ENCODE peak calls at places on chromosomes 7 and 10, in four cellular contexts. N, I, J and A are unnamed samples.

GRCh38 chr7:149329787-149330334 is 67.9 kb downstream of the ZNF783 start:
- DNase-seq in N (no peak), I (no peak), J (no peak), A (no peak)

GRCh38 chr10:63829020-63829419 is 307.8 kb downstream of the REEP3 start:
- DNase-seq in N (no peak), I (no peak), J (no peak), A (no peak)

GRCh38 chr10:18144928-18145327 is 4.7 kb downstream of the CACNB2 start:
- DNase-seq in N (no peak), I (no peak), J (no peak), A (no peak)

GRCh38 chr7:46015107-46015868 is 94.2 kb upstream of the IGFBP3 start:
- DNase-seq in N (no peak), I (no peak), J (peak), A (no peak)

GRCh38 chr10:109887776-109888175 is 35.5 kb downstream of the XPNPEP1 start:
- DNase-seq in N (no peak), I (no peak), J (no peak), A (no peak)

GRCh38 chr7:121605297-121605640 is 209.2 kb upstream of the FAM3C start:
- DNase-seq in N (no peak), I (no peak), J (no peak), A (no peak)

GRCh38 chr10:91589015-91589655 is 43.7 kb downstream of the PPP1R3C start:
- DNase-seq in N (no peak), I (peak), J (no peak), A (no peak)

GRCh38 chr10:17425584-17426262 is 28.7 kb downstream of the ST8SIA6 start:
- DNase-seq in N (no peak), I (no peak), J (no peak), A (no peak)

GRCh38 chr10:125171402-125172316 is 11.3 kb upstream of the CTBP2 start:
- DNase-seq in N (no peak), I (no peak), J (no peak), A (no peak)

GRCh38 chr10:48469516-48470020 is 135.3 kb downstream of the ARHGAP22 start:
- DNase-seq in N (no peak), I (no peak), J (no peak), A (no peak)

GRCh38 chr7:142328006-142328405 is 70.1 kb upstream of the PRSS58 start:
- DNase-seq in N (no peak), I (no peak), J (no peak), A (no peak)

GRCh38 chr7:110771717-110772116 is 319.2 kb upstream of the LRRN3 start:
- DNase-seq in N (no peak), I (no peak), J (no peak), A (no peak)

GRCh38 chr10:86068532-86069337 is 297.9 kb downstream of the GRID1 start:
- DNase-seq in N (no peak), I (no peak), J (no peak), A (no peak)

GRCh38 chr7:100465299-100465698 is 1.2 kb upstream of the SPACDR start:
- DNase-seq in N (no peak), I (no peak), J (no peak), A (no peak)

GRCh38 chr7:2405601-2406345 is 2.4 kb downstream of the CHST12 start:
- DNase-seq in N (no peak), I (no peak), J (no peak), A (no peak)

GRCh38 chr10:30170146-30170545 is 110.8 kb upstream of the JCAD start:
- DNase-seq in N (no peak), I (no peak), J (no peak), A (no peak)

GRCh38 chr7:121313793-121314676 is 14.8 kb upstream of the WNT16 start:
- DNase-seq in N (no peak), I (no peak), J (no peak), A (no peak)

GRCh38 chr10:125840955-125841354 is 17.6 kb downstream of the BCCIP start:
- DNase-seq in N (no peak), I (no peak), J (no peak), A (no peak)

GRCh38 chr7:99308461-99309074 is 17.1 kb upstream of the ARPC1A start:
- DNase-seq in N (no peak), I (no peak), J (no peak), A (no peak)

GRCh38 chr10:22230331-22230833 is 12.6 kb upstream of the EBLN1 start:
- DNase-seq in N (no peak), I (no peak), J (no peak), A (no peak)

GRCh38 chr7:104967595-104967994 is 46.4 kb upstream of the KMT2E start:
- DNase-seq in N (no peak), I (no peak), J (no peak), A (no peak)

GRCh38 chr10:103079100-103079499 is 114.0 kb downstream of the NT5C2 start:
- DNase-seq in N (no peak), I (no peak), J (no peak), A (no peak)

GRCh38 chr7:88203401-88203800 is 16.4 kb downstream of the SRI start:
- DNase-seq in N (no peak), I (no peak), J (no peak), A (no peak)

GRCh38 chr7:3432916-3433315 is 131.9 kb downstream of the SDK1 start:
- DNase-seq in N (no peak), I (no peak), J (no peak), A (no peak)

GRCh38 chr7:101626758-101627157 is 2.3 kb downstream of the MYL10 start:
- DNase-seq in N (no peak), I (no peak), J (no peak), A (no peak)

GRCh38 chr10:33115720-33116119 is 157.7 kb upstream of the ITGB1 start:
- DNase-seq in N (no peak), I (no peak), J (no peak), A (no peak)

GRCh38 chr7:118330373-118330772 is 105.9 kb downstream of the ANKRD7 start:
- DNase-seq in N (no peak), I (no peak), J (no peak), A (no peak)

GRCh38 chr7:92837214-92837749 is 909 bp upstream of the CDK6 start:
- DNase-seq in N (no peak), I (no peak), J (no peak), A (no peak)

GRCh38 chr10:69866688-69867461 is 65.2 kb downstream of the COL13A1 start:
- DNase-seq in N (no peak), I (no peak), J (no peak), A (no peak)

GRCh38 chr7:64870656-64871055 is 32.4 kb upstream of the ZNF273 start:
- DNase-seq in N (no peak), I (no peak), J (no peak), A (no peak)

GRCh38 chr10:69865450-69865849 is 63.7 kb downstream of the COL13A1 start:
- DNase-seq in N (no peak), I (no peak), J (no peak), A (no peak)

GRCh38 chr7:137592232-137592896 is 248.8 kb upstream of the PTN start:
- DNase-seq in N (no peak), I (no peak), J (peak), A (no peak)
- TF ChIP-seq CTCF in N (peak), I (peak), J (peak), A (no peak)

DNA sequence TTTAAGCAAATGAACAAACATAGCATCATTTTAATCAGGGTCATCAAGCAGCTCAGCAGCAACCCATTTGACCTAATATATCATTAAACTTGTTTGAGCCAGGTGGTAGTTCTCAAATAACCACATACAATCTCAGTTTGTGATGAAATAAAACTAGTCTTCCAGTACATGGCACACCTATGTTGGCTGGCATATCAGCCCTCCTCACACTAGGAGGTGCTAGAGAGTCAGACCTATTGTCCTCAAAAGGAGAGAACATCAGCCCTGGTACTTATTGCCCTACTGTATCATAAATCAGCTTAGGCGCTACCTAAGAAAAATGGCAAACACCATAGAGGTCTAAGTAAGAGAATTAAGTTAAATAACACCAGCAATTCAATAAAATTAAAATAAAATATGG is 81.7 kb downstream of the CABCOCO1 start:
- DNase-seq in N (no peak), I (no peak), J (no peak), A (no peak)
- TF ChIP-seq CTCF in N (no peak), I (no peak), J (no peak), A (peak)

DNA sequence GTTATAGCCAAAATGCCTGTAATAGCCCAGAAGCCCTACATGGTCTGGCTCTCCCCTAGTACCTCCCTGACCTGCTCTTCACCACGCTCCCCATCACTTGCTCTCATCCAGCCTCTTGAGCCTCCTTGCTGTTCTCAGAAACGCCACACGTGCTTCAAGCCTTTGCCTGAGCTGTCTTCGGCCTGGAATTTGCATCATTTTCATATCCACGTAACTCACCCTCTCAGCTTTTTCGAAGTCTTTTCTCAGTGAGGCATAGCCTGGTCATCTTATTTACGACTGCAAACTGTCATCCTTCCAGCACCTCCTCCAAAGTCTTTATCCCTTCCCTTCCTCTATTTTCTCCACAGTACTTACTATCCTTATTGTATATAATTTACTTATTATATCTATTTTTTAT is 151.0 kb upstream of the AHR start:
- DNase-seq in N (no peak), I (no peak), J (no peak), A (no peak)
- TF ChIP-seq CTCF in N (no peak), I (no peak), J (no peak), A (no peak)

GRCh38 chr10:119252051-119252465 is 44.7 kb downstream of the GRK5 start:
- DNase-seq in N (no peak), I (no peak), J (no peak), A (no peak)
- TF ChIP-seq CTCF in N (no peak), I (peak), J (no peak), A (no peak)

DNA sequence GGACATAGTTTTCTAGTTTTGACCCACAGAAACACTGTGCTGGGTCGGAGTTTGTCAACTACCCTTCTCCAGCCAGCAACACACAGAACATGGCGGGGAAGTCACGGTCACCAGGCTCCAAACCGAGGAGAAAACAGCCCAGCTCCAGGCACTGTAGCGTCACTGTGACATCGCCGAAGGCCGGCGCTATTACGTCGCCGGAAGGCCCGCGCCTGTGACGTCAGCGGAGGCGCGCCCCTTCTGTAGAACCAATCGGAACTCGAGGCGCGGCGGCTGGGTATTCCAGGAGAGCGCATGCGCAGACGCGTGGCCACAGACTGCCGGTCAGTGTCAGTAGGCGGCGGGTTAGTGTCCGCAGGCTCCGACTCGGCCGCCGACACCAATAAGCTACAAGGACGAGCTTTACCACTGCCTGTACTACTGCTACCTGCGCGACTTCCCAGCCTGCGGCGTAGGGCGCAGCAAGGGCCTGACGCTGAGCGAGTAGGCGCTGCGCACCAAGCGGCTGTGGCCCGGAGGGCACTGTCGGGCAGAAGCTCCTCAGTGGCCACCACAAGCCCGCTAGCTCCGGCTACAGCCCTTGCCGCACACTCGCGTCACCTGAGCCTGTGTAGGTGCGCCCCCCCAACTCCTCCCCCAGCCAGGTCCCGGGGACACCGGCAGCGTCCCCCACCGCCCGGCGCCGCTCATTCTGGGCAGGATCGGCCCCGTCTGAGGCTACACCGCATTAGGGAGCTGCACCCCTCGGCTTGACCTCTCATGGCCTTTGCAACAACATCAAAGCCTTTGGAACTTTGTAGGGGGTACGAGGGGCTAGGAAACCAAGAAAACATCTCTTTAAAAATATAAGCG is 35.1 kb upstream of the SRRM3 start:
- DNase-seq in N (peak), I (peak), J (peak), A (peak)
- TF ChIP-seq CTCF in N (no peak), I (peak), J (no peak), A (no peak)

DNA sequence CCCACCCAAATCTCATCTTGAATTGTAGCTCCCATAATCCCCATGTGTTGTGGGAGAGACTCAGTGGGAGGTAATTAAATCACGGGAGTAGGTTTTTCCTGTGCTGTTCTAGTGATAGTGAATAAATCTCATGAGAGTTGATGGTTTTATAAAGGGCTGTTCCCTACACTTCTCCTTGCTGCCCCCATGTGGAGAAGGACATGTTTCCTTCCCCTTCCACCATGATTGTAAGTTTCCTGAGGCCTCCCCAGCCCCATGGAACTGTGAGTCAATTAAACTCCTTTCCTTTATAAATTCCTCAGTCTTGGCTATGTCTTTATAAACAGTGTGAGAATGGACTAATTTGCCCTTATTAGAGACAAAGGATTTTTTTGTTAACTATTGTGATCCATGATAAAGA is 48.5 kb upstream of the MKX start:
- DNase-seq in N (no peak), I (no peak), J (no peak), A (no peak)
- TF ChIP-seq CTCF in N (no peak), I (no peak), J (no peak), A (no peak)

GRCh38 chr10:43751646-43752045 is 103.0 kb upstream of the ZNF32 start:
- DNase-seq in N (no peak), I (no peak), J (no peak), A (no peak)
- TF ChIP-seq CTCF in N (no peak), I (no peak), J (no peak), A (no peak)

DNA sequence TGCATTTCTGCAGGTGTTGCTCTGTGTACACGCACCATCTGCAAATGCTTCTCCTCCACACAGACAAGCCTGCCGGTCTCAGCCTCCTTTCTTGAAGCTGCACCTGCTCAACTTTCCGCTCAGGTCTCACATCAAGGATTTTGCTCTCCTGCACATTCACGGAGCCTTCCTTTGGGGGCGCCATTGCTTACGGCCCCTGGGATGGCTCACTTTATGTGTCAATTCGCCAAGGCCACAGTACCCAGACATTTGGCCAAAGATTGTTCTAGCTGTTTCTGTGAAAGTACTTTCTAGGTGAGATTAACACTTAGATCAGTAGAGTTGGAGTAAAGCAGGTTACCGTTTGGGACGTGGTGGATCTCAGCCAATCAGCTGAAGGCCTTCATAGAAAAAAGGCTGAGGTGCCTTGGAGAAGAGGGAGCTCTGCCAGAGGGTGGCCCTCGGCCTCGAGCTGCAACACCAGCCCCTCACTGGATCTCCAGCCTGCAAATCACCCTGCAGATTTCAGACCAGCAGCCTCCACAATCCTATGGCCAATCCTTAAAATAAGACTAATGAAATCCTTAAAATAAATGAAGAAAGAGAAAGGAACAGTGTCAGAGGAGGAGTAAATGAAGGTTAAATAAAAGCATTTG is 39.9 kb upstream of the PPP2R2D start:
- DNase-seq in N (no peak), I (no peak), J (no peak), A (peak)
- TF ChIP-seq CTCF in N (no peak), I (no peak), J (no peak), A (no peak)

GRCh38 chr7:98234429-98235147 is 17.4 kb downstream of the TECPR1 start:
- DNase-seq in N (no peak), I (no peak), J (no peak), A (no peak)
- TF ChIP-seq CTCF in N (no peak), I (no peak), J (no peak), A (no peak)